ENCODE peak calls at places on chromosome 9, in seven cellular contexts. One of them, this sample, is unnamed.

GRCh38 chr9:97557606-97558095 is 56.2 kb downstream of the TMOD1 start:
- DNase-seq in ovary: peak; percentile 84
- DNase-seq in PC-9: no peak
- DNase-seq in stomach: peak; percentile 78
- DNase-seq in adipocyte: no peak
- DNase-seq in CD4-positive, alpha-beta memory T cell: no peak
- DNase-seq in mammary epithelial cell: no peak
- DNase-seq in this sample: no peak

GRCh38 chr9:7303932-7304331 is 495.6 kb downstream of the DMAC1 start:
- DNase-seq in ovary: no peak
- DNase-seq in PC-9: no peak
- DNase-seq in stomach: no peak
- DNase-seq in adipocyte: no peak
- DNase-seq in CD4-positive, alpha-beta memory T cell: no peak
- DNase-seq in mammary epithelial cell: no peak
- DNase-seq in this sample: no peak

GRCh38 chr9:18492612-18493011 is 18.7 kb downstream of the ADAMTSL1 start:
- DNase-seq in ovary: no peak
- DNase-seq in PC-9: no peak
- DNase-seq in stomach: no peak
- DNase-seq in adipocyte: peak; percentile 34
- DNase-seq in CD4-positive, alpha-beta memory T cell: no peak
- DNase-seq in mammary epithelial cell: no peak
- DNase-seq in this sample: no peak

GRCh38 chr9:14031761-14032279 is 282.1 kb downstream of the NFIB start:
- DNase-seq in ovary: no peak
- DNase-seq in PC-9: no peak
- DNase-seq in stomach: no peak
- DNase-seq in adipocyte: peak; percentile 4
- DNase-seq in CD4-positive, alpha-beta memory T cell: no peak
- DNase-seq in mammary epithelial cell: no peak
- DNase-seq in this sample: no peak

GRCh38 chr9:136231478-136232297 is 13.9 kb downstream of the QSOX2 start:
- DNase-seq in ovary: no peak
- DNase-seq in PC-9: no peak
- DNase-seq in stomach: no peak
- DNase-seq in adipocyte: no peak
- DNase-seq in CD4-positive, alpha-beta memory T cell: peak; percentile 55
- DNase-seq in mammary epithelial cell: no peak
- DNase-seq in this sample: no peak

GRCh38 chr9:105299190-105299854 is 54.9 kb downstream of the SLC44A1 start:
- DNase-seq in ovary: no peak
- DNase-seq in PC-9: peak; percentile 56
- DNase-seq in stomach: peak; percentile 41
- DNase-seq in adipocyte: peak; percentile 85
- DNase-seq in CD4-positive, alpha-beta memory T cell: no peak
- DNase-seq in mammary epithelial cell: peak; percentile 95
- DNase-seq in this sample: peak; percentile 49

GRCh38 chr9:103942652-103943051 is 151.5 kb upstream of the SMC2 start:
- DNase-seq in ovary: no peak
- DNase-seq in PC-9: no peak
- DNase-seq in stomach: no peak
- DNase-seq in adipocyte: no peak
- DNase-seq in CD4-positive, alpha-beta memory T cell: no peak
- DNase-seq in mammary epithelial cell: no peak
- DNase-seq in this sample: no peak

GRCh38 chr9:90044710-90045151 is 439.9 kb downstream of the GADD45G start:
- DNase-seq in ovary: no peak
- DNase-seq in PC-9: no peak
- DNase-seq in stomach: no peak
- DNase-seq in adipocyte: no peak
- DNase-seq in CD4-positive, alpha-beta memory T cell: no peak
- DNase-seq in mammary epithelial cell: peak; percentile 21
- DNase-seq in this sample: peak; percentile 74

GRCh38 chr9:131273146-131273545 is 3.2 kb downstream of the FAM78A start:
- DNase-seq in ovary: no peak
- DNase-seq in PC-9: no peak
- DNase-seq in stomach: no peak
- DNase-seq in adipocyte: no peak
- DNase-seq in CD4-positive, alpha-beta memory T cell: no peak
- DNase-seq in mammary epithelial cell: no peak
- DNase-seq in this sample: no peak

GRCh38 chr9:122463828-122464632 is 13.7 kb downstream of the OR1J1 start:
- DNase-seq in ovary: no peak
- DNase-seq in PC-9: no peak
- DNase-seq in stomach: no peak
- DNase-seq in adipocyte: no peak
- DNase-seq in CD4-positive, alpha-beta memory T cell: no peak
- DNase-seq in mammary epithelial cell: peak; percentile 37
- DNase-seq in this sample: no peak

GRCh38 chr9:109192732-109193361 is 25.8 kb upstream of the FRRS1L start:
- DNase-seq in ovary: peak; percentile 68
- DNase-seq in PC-9: peak; percentile 38
- DNase-seq in stomach: peak; percentile 68
- DNase-seq in adipocyte: no peak
- DNase-seq in CD4-positive, alpha-beta memory T cell: no peak
- DNase-seq in mammary epithelial cell: no peak
- DNase-seq in this sample: peak; percentile 10

GRCh38 chr9:28600226-28600625 is 1026.9 kb upstream of the C9orf72 start:
- DNase-seq in ovary: no peak
- DNase-seq in PC-9: no peak
- DNase-seq in stomach: no peak
- DNase-seq in adipocyte: no peak
- DNase-seq in CD4-positive, alpha-beta memory T cell: no peak
- DNase-seq in mammary epithelial cell: no peak
- DNase-seq in this sample: no peak

GRCh38 chr9:6873862-6874261 is 116.1 kb downstream of the KDM4C start:
- DNase-seq in ovary: no peak
- DNase-seq in PC-9: no peak
- DNase-seq in stomach: no peak
- DNase-seq in adipocyte: peak; percentile 8
- DNase-seq in CD4-positive, alpha-beta memory T cell: no peak
- DNase-seq in mammary epithelial cell: no peak
- DNase-seq in this sample: no peak

GRCh38 chr9:5486988-5487387 is 23.3 kb upstream of the PDCD1LG2 start:
- DNase-seq in ovary: no peak
- DNase-seq in PC-9: no peak
- DNase-seq in stomach: no peak
- DNase-seq in adipocyte: no peak
- DNase-seq in CD4-positive, alpha-beta memory T cell: no peak
- DNase-seq in mammary epithelial cell: no peak
- DNase-seq in this sample: no peak

GRCh38 chr9:1042466-1042865 is 7.7 kb upstream of the DMRT2 start:
- DNase-seq in ovary: no peak
- DNase-seq in PC-9: no peak
- DNase-seq in stomach: no peak
- DNase-seq in adipocyte: no peak
- DNase-seq in CD4-positive, alpha-beta memory T cell: no peak
- DNase-seq in mammary epithelial cell: no peak
- DNase-seq in this sample: peak; percentile 68

GRCh38 chr9:14221558-14221957 is 92.4 kb downstream of the NFIB start:
- DNase-seq in ovary: no peak
- DNase-seq in PC-9: peak; percentile 57
- DNase-seq in stomach: no peak
- DNase-seq in adipocyte: peak; percentile 87
- DNase-seq in CD4-positive, alpha-beta memory T cell: no peak
- DNase-seq in mammary epithelial cell: peak; percentile 70
- DNase-seq in this sample: peak; percentile 100

GRCh38 chr9:108655818-108656217 is 200.0 kb downstream of the ACTL7B start:
- DNase-seq in ovary: no peak
- DNase-seq in PC-9: no peak
- DNase-seq in stomach: no peak
- DNase-seq in adipocyte: no peak
- DNase-seq in CD4-positive, alpha-beta memory T cell: no peak
- DNase-seq in mammary epithelial cell: no peak
- DNase-seq in this sample: no peak

GRCh38 chr9:31542384-31543055 is 841.9 kb upstream of the ACO1 start:
- DNase-seq in ovary: peak; percentile 22
- DNase-seq in PC-9: peak; percentile 14
- DNase-seq in stomach: no peak
- DNase-seq in adipocyte: peak; percentile 86
- DNase-seq in CD4-positive, alpha-beta memory T cell: peak; percentile 46
- DNase-seq in mammary epithelial cell: peak; percentile 77
- DNase-seq in this sample: peak; percentile 26

GRCh38 chr9:81573415-81574321 is 115.7 kb downstream of the TLE1 start:
- DNase-seq in ovary: no peak
- DNase-seq in PC-9: no peak
- DNase-seq in stomach: no peak
- DNase-seq in adipocyte: no peak
- DNase-seq in CD4-positive, alpha-beta memory T cell: no peak
- DNase-seq in mammary epithelial cell: no peak
- DNase-seq in this sample: no peak

GRCh38 chr9:133585481-133586367 is 23.5 kb downstream of the FAM163B start:
- DNase-seq in ovary: no peak
- DNase-seq in PC-9: no peak
- DNase-seq in stomach: no peak
- DNase-seq in adipocyte: peak; percentile 44
- DNase-seq in CD4-positive, alpha-beta memory T cell: no peak
- DNase-seq in mammary epithelial cell: no peak
- DNase-seq in this sample: no peak

GRCh38 chr9:105835721-105836120 is 141.4 kb downstream of the TMEM38B start:
- DNase-seq in ovary: no peak
- DNase-seq in PC-9: no peak
- DNase-seq in stomach: no peak
- DNase-seq in adipocyte: no peak
- DNase-seq in CD4-positive, alpha-beta memory T cell: no peak
- DNase-seq in mammary epithelial cell: no peak
- DNase-seq in this sample: no peak

GRCh38 chr9:116767219-116767618 is 80.1 kb downstream of the TRIM32 start:
- DNase-seq in ovary: no peak
- DNase-seq in PC-9: no peak
- DNase-seq in stomach: no peak
- DNase-seq in adipocyte: no peak
- DNase-seq in CD4-positive, alpha-beta memory T cell: no peak
- DNase-seq in mammary epithelial cell: no peak
- DNase-seq in this sample: no peak

GRCh38 chr9:115262477-115262876 is 144.5 kb upstream of the TNC start:
- DNase-seq in ovary: no peak
- DNase-seq in PC-9: peak; percentile 99
- DNase-seq in stomach: peak; percentile 78
- DNase-seq in adipocyte: peak; percentile 57
- DNase-seq in CD4-positive, alpha-beta memory T cell: no peak
- DNase-seq in mammary epithelial cell: peak; percentile 100
- DNase-seq in this sample: peak; percentile 51

GRCh38 chr9:117081641-117082317 is 333.1 kb downstream of the ASTN2 start:
- DNase-seq in ovary: no peak
- DNase-seq in PC-9: no peak
- DNase-seq in stomach: no peak
- DNase-seq in adipocyte: no peak
- DNase-seq in CD4-positive, alpha-beta memory T cell: no peak
- DNase-seq in mammary epithelial cell: no peak
- DNase-seq in this sample: peak; percentile 65

GRCh38 chr9:26326473-26327044 is 566.0 kb downstream of the CAAP1 start:
- DNase-seq in ovary: no peak
- DNase-seq in PC-9: peak; percentile 28
- DNase-seq in stomach: no peak
- DNase-seq in adipocyte: peak; percentile 87
- DNase-seq in CD4-positive, alpha-beta memory T cell: no peak
- DNase-seq in mammary epithelial cell: peak; percentile 40
- DNase-seq in this sample: no peak

GRCh38 chr9:114015607-114016006 is 62.5 kb downstream of the AMBP start:
- DNase-seq in ovary: no peak
- DNase-seq in PC-9: no peak
- DNase-seq in stomach: no peak
- DNase-seq in adipocyte: no peak
- DNase-seq in CD4-positive, alpha-beta memory T cell: no peak
- DNase-seq in mammary epithelial cell: no peak
- DNase-seq in this sample: no peak

GRCh38 chr9:36328798-36329411 is 70.7 kb upstream of the GNE start:
- DNase-seq in ovary: no peak
- DNase-seq in PC-9: peak; percentile 29
- DNase-seq in stomach: no peak
- DNase-seq in adipocyte: peak; percentile 86
- DNase-seq in CD4-positive, alpha-beta memory T cell: peak; percentile 64
- DNase-seq in mammary epithelial cell: peak; percentile 58
- DNase-seq in this sample: no peak
- H3K36me3 ChIP-seq in ovary: no peaks in the 10 kb centered on the region
- H3K36me3 ChIP-seq in PC-9: no peaks in the 10 kb centered on the region
- H3K36me3 ChIP-seq in stomach: no peaks in the 10 kb centered on the region
- H3K36me3 ChIP-seq in adipocyte: peaks cover 7% of the 10 kb centered on the region
- H3K36me3 ChIP-seq in CD4-positive, alpha-beta memory T cell: no peaks in the 10 kb centered on the region
- H3K36me3 ChIP-seq in mammary epithelial cell: no peaks in the 10 kb centered on the region
- H3K36me3 ChIP-seq in this sample: peaks cover 8% of the 10 kb centered on the region

DNA sequence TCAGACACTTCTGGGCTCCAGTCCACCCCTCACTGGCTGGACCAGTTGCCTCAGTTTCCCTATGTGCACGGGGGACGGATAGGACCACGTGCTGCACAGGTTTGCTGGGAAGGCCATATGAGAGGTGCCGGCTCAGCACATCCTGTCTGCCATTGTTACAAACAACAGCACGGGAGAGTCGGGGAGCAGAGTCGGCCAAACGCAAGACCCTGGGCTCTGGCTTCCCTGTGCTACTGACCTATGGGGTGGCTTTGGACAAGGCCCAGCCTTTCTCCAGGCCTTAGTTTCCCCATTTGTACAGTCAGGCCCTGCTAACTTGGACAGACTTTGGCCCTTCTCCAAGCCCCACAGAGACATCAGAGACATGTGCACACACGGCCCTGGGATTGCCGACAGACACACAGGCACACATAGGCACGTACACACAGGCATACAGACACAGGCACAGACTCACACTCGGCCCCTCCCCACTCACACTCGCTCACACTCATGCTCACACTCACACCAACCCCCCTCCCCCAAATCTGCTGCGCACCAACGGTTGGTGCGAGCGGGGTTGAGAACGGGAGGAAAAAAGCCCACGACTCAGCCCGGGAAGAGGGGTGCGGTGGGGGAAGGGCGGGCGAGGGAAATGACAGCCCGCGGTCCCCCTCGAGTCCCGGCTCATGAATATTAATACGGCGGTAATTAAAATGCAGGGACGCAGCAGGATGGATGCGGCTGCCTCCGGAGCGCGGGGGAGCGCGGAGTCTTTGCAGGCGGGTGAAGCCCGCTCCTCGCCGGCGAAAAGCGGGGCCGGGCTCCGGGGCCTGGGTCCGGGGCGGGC is 133.0 kb downstream of the C9orf50 start:
- DNase-seq in ovary: no peak
- DNase-seq in PC-9: no peak
- DNase-seq in stomach: peak; percentile 49
- DNase-seq in adipocyte: peak; percentile 73
- DNase-seq in CD4-positive, alpha-beta memory T cell: peak; percentile 50
- DNase-seq in mammary epithelial cell: peak; percentile 50
- DNase-seq in this sample: no peak
- H3K4me3 ChIP-seq in ovary: peak overlapping the region; percentile 53
- H3K4me3 ChIP-seq in PC-9: peak overlapping the region; percentile 66
- H3K4me3 ChIP-seq in stomach: peak overlapping the region; percentile 53
- H3K4me3 ChIP-seq in adipocyte: peak overlapping the region; percentile 71
- H3K4me3 ChIP-seq in CD4-positive, alpha-beta memory T cell: peak overlapping the region; percentile 52
- H3K4me3 ChIP-seq in mammary epithelial cell: peak overlapping the region; percentile 29
- H3K4me3 ChIP-seq in this sample: peak overlapping the region; percentile 26

GRCh38 chr9:77021289-77021927 is 2.0 kb downstream of the FOXB2 start:
- DNase-seq in ovary: no peak
- DNase-seq in PC-9: no peak
- DNase-seq in stomach: no peak
- DNase-seq in adipocyte: no peak
- DNase-seq in CD4-positive, alpha-beta memory T cell: no peak
- DNase-seq in mammary epithelial cell: no peak
- DNase-seq in this sample: no peak
- H3K9me3 ChIP-seq in ovary: no peaks in the 10 kb centered on the region
- H3K9me3 ChIP-seq in PC-9: no peaks in the 10 kb centered on the region
- H3K9me3 ChIP-seq in stomach: no peaks in the 10 kb centered on the region
- H3K9me3 ChIP-seq in adipocyte: peaks cover 18% of the 10 kb centered on the region
- H3K9me3 ChIP-seq in CD4-positive, alpha-beta memory T cell: no peaks in the 10 kb centered on the region
- H3K9me3 ChIP-seq in mammary epithelial cell: peaks cover 5% of the 10 kb centered on the region
- H3K9me3 ChIP-seq in this sample: no peaks in the 10 kb centered on the region

GRCh38 chr9:33256236-33256635 is 8.3 kb downstream of the BAG1 start:
- DNase-seq in ovary: no peak
- DNase-seq in PC-9: no peak
- DNase-seq in stomach: no peak
- DNase-seq in adipocyte: no peak
- DNase-seq in CD4-positive, alpha-beta memory T cell: no peak
- DNase-seq in mammary epithelial cell: no peak
- DNase-seq in this sample: no peak
- H3K36me3 ChIP-seq in ovary: no peaks in the 10 kb centered on the region
- H3K36me3 ChIP-seq in PC-9: peaks cover 14% of the 10 kb centered on the region
- H3K36me3 ChIP-seq in stomach: peaks cover 100% of the 10 kb centered on the region
- H3K36me3 ChIP-seq in adipocyte: peaks cover 89% of the 10 kb centered on the region
- H3K36me3 ChIP-seq in CD4-positive, alpha-beta memory T cell: peaks cover 56% of the 10 kb centered on the region
- H3K36me3 ChIP-seq in mammary epithelial cell: peaks cover 50% of the 10 kb centered on the region
- H3K36me3 ChIP-seq in this sample: peaks cover 48% of the 10 kb centered on the region